ENCODE peak calls at places on chromosomes 2 and 18, in seven cellular contexts. K, O, B, Q, J, V and L are unnamed samples.
A peak's percentile ranks its signal among the peaks of the same experiment; 100 is the strongest.

GRCh38 chr2:201257381-201257940 is 2.9 kb upstream of the CASP8 start:
- DNase-seq in K (no peak), J (peak; percentile 53), V (no peak), B (peak; percentile 42), Q (peak; percentile 27), O (no peak), L (peak; percentile 58)

GRCh38 chr2:182522428-182522896 is 95.6 kb upstream of the PDE1A start:
- DNase-seq in B (no peak), Q (no peak), O (peak; percentile 76), J (no peak), V (peak; percentile 32), K (peak; percentile 36), L (no peak)

GRCh38 chr2:39778775-39779751 is at the start of gene THUMPD2:
- DNase-seq in J (peak; percentile 84), O (peak; percentile 74), V (peak; percentile 53), Q (peak; percentile 72), B (peak; percentile 25), K (peak; percentile 81), L (peak; percentile 78)

GRCh38 chr2:39381653-39382052 is 55.4 kb downstream of the MAP4K3 start:
- DNase-seq in O (no peak), V (no peak), Q (no peak), K (no peak), B (no peak), J (no peak), L (no peak)

GRCh38 chr2:238489896-238490295 is 63.2 kb downstream of the ASB1 start:
- DNase-seq in K (no peak), J (no peak), O (no peak), V (no peak), B (no peak), Q (no peak), L (no peak)

GRCh38 chr18:10421859-10422258 is 32.6 kb upstream of the APCDD1 start:
- DNase-seq in V (no peak), B (no peak), O (peak; percentile 94), Q (no peak), K (no peak), J (no peak), L (no peak)

GRCh38 chr18:69216390-69216789 is 184.3 kb upstream of the DOK6 start:
- DNase-seq in J (no peak), K (peak; percentile 27), B (no peak), V (no peak), O (peak; percentile 43), Q (no peak), L (no peak)

GRCh38 chr2:196176142-196176738 is 4.9 kb upstream of the STK17B start:
- DNase-seq in B (peak; percentile 79), K (no peak), O (no peak), Q (no peak), J (peak; percentile 68), V (no peak), L (no peak)

GRCh38 chr2:206164261-206164862 is 4.7 kb downstream of the EEF1B2 start:
- DNase-seq in Q (no peak), J (no peak), O (peak; percentile 14), V (peak; percentile 9), B (peak; percentile 21), K (peak; percentile 7), L (peak; percentile 50)

GRCh38 chr2:149104221-149104620 is 65.7 kb downstream of the LYPD6B start:
- DNase-seq in V (no peak), B (no peak), K (no peak), Q (no peak), O (no peak), J (no peak), L (no peak)